ENCODE peak calls at places on chromosomes 11 and 22, in six cellular contexts. T is body of pancreas, X is adrenal gland, B is AG09319, S is left lung, W is fibroblast of the aortic adventitia. J is an unnamed sample.

GRCh38 chr22:30178180-30179126 is 68.1 kb downstream of the LIF start:
- DNase-seq in T (peak; percentile 35), X (no peak), B (no peak), S (no peak), W (peak; percentile 38), J (no peak)

GRCh38 chr11:119416606-119417580 is 6.1 kb downstream of the THY1 start:
- DNase-seq in T (no peak), X (peak; percentile 45), B (peak; percentile 30), S (no peak), W (peak; percentile 75), J (no peak)

GRCh38 chr11:132911186-132911585 is 621.1 kb downstream of the OPCML start:
- DNase-seq in T (no peak), X (peak; percentile 20), B (no peak), S (no peak), W (peak; percentile 2), J (no peak)

GRCh38 chr22:45469573-45470383 is 32.9 kb upstream of the FBLN1 start:
- DNase-seq in T (no peak), X (no peak), B (no peak), S (peak; percentile 7), W (peak; percentile 91), J (no peak)

GRCh38 chr11:69424748-69425147 is 56.7 kb upstream of the LINC01488 start:
- DNase-seq in T (no peak), X (no peak), B (no peak), S (no peak), W (no peak), J (no peak)

GRCh38 chr11:41954034-41954433 is 494.6 kb upstream of the LRRC4C start:
- DNase-seq in T (no peak), X (no peak), B (no peak), S (no peak), W (peak; percentile 32), J (no peak)

GRCh38 chr11:2655834-2656622 is 43.8 kb downstream of the KCNQ1OT1 start:
- DNase-seq in T (peak; percentile 34), X (no peak), B (peak; percentile 15), S (no peak), W (peak; percentile 13), J (no peak)

GRCh38 chr11:77179048-77179447 is 51.0 kb downstream of the MYO7A start:
- DNase-seq in T (no peak), X (peak; percentile 71), B (no peak), S (no peak), W (no peak), J (no peak)

GRCh38 chr11:57310630-57311086 is 14.1 kb downstream of the TNKS1BP1 start:
- DNase-seq in T (peak; percentile 92), X (peak; percentile 75), B (no peak), S (no peak), W (peak; percentile 65), J (no peak)

GRCh38 chr11:68780829-68781228 is 29.5 kb upstream of the TESMIN start:
- DNase-seq in T (peak; percentile 47), X (peak; percentile 74), B (no peak), S (peak; percentile 53), W (peak; percentile 6), J (no peak)

GRCh38 chr11:29712616-29713015 is 304.2 kb downstream of the KCNA4 start:
- DNase-seq in T (no peak), X (no peak), B (no peak), S (no peak), W (no peak), J (no peak)

GRCh38 chr11:111000400-111001090 is 245.0 kb upstream of the POU2AF2 start:
- DNase-seq in T (no peak), X (no peak), B (peak; percentile 34), S (no peak), W (peak; percentile 97), J (no peak)

GRCh38 chr11:63874511-63874910 is 35.6 kb downstream of the MARK2 start:
- DNase-seq in T (peak; percentile 54), X (no peak), B (no peak), S (no peak), W (no peak), J (no peak)

GRCh38 chr22:49845241-49845640 is 8.4 kb upstream of the ZBED4 start:
- DNase-seq in T (no peak), X (no peak), B (no peak), S (no peak), W (no peak), J (no peak)

GRCh38 chr22:45907378-45907777 is 69.6 kb downstream of the WNT7B start:
- DNase-seq in T (no peak), X (no peak), B (no peak), S (no peak), W (no peak), J (no peak)

GRCh38 chr11:6636480-6636879 is 17.3 kb upstream of the TPP1 start:
- DNase-seq in T (no peak), X (no peak), B (no peak), S (no peak), W (no peak), J (no peak)

GRCh38 chr11:2302844-2303626 is 1.2 kb downstream of the TSPAN32 start:
- DNase-seq in T (peak; percentile 66), X (no peak), B (no peak), S (no peak), W (no peak), J (no peak)

GRCh38 chr22:33921576-33922181 is 1.4 kb upstream of the LARGE1 start:
- DNase-seq in T (peak; percentile 53), X (peak; percentile 69), B (no peak), S (peak; percentile 50), W (peak; percentile 59), J (peak; percentile 48)

GRCh38 chr22:36860821-36861659 is at the start of gene NCF4:
- DNase-seq in T (peak; percentile 37), X (peak; percentile 71), B (no peak), S (peak; percentile 90), W (no peak), J (peak; percentile 77)

GRCh38 chr22:17980638-17981051 is 43.7 kb downstream of the MICAL3 start:
- DNase-seq in T (no peak), X (peak; percentile 76), B (no peak), S (no peak), W (no peak), J (no peak)

GRCh38 chr22:39956932-39957664 is 3.1 kb upstream of the TMA7B start:
- DNase-seq in T (no peak), X (no peak), B (no peak), S (no peak), W (no peak), J (no peak)

GRCh38 chr22:48241658-48242057 is 1479.2 kb downstream of the TBC1D22A start:
- DNase-seq in T (no peak), X (no peak), B (no peak), S (no peak), W (no peak), J (no peak)

DNA sequence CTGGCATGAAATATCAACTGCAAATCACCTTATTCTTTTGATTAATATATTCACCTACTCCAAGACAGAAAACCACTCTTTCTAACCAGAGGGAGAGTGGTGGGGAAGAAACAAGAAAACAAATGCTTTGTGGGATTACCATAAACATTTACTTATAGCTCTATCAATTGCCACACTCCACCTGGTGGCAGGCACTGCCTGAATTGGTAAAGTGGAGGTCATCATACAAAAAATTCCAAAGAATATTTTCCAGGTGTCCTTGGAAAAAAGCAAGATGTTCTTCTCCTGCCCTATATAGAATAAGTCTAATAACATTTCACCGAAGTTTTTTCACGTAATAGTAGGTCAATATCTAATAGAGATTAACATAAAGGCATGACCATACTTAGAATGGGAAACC is 45.3 kb downstream of the PHF21A start:
- DNase-seq in T (no peak), X (no peak), B (no peak), S (no peak), W (no peak), J (no peak)
- TF ChIP-seq CTCF in T (no peak), X (no peak), B (peak; percentile 4), S (no peak), W (peak; percentile 31), J (no peak)

DNA sequence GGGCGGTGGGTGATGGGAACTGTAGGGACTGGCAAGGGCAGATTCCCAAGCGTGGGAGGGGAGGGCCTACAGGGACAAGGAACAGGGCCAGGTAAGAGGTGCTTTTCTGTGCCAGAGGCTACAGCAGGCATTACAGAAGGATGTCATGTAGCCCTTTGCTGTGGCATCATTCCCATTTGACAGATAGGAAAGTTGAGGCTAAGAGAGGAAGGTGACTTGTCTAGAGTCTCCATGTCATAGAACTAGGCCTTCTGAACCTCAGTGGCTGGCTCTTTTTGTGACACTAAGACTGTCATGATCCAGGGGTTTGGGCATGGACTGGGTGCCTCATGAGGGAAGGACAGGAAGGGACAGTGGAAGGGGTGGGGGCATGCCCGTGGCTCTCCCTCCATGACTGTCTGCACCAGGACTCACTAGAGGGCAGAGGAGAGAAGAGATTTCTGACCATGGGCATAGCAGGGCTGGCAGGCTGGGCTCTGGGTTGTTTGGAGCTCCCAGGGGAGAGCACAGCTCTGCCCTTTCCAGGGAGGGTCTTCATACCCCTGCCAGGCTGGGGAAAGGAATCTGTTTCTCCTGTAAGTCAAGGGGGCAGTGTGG is 3.2 kb downstream of the MMP11 start:
- DNase-seq in T (no peak), X (no peak), B (no peak), S (no peak), W (no peak), J (no peak)
- TF ChIP-seq CTCF in T (no peak), X (no peak), B (no peak), S (no peak), W (no peak), J (no peak)

DNA sequence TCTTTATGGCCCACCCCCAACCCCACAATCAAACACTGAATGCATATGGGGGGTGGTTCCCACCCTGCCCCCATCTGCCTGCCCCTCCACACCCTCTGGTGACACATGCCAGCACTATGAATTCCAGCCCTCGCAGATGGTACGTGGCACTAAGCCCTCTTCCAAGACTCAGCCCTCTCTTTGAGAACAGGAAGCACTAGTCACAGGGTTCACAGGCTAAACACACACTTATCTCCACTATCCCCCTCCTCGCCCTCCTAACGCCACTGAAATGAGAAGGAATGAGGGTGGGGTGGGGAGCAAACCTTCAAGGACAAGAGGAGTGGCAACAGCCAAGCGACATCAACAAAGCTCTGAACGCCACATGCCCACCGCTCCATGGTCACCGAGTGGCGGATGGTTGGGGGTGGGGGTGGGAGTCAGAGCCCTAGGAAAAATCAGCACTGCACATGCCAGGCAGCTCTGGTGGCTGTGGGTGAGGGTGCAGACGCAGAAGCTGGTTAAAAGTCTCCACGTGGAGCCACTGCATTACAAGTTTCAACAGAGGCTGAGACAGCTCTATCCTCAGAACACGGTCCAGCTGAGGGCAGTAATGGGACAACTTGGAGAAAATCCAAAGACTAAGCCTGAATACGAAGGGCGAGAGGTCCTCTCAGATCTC is 33.6 kb downstream of the TMEM184B start:
- DNase-seq in T (peak; percentile 71), X (peak; percentile 67), B (peak; percentile 79), S (peak; percentile 62), W (peak; percentile 91), J (no peak)
- TF ChIP-seq CTCF in T (peak; percentile 38), X (no peak), B (peak; percentile 38), S (no peak), W (peak; percentile 8), J (no peak)

GRCh38 chr11:65558002-65558784 is at the start of gene LTBP3:
- DNase-seq in T (peak; percentile 89), X (peak; percentile 86), B (no peak), S (peak; percentile 80), W (peak; percentile 79), J (peak; percentile 44)
- TF ChIP-seq CTCF in T (peak; percentile 31), X (no peak), B (no peak), S (no peak), W (no peak), J (no peak)

GRCh38 chr11:103659138-103659734 is 377.2 kb upstream of the DDI1 start:
- DNase-seq in T (no peak), X (no peak), B (no peak), S (no peak), W (no peak), J (no peak)
- TF ChIP-seq CTCF in T (peak; percentile 14), X (no peak), B (peak; percentile 18), S (no peak), W (peak; percentile 26), J (no peak)

GRCh38 chr11:62013266-62014157 is 46.1 kb upstream of the FTH1 start:
- DNase-seq in T (no peak), X (no peak), B (peak; percentile 39), S (no peak), W (peak; percentile 63), J (no peak)
- TF ChIP-seq CTCF in T (no peak), X (no peak), B (no peak), S (no peak), W (no peak), J (no peak)

J was measured in activated B cell treated with CpG ODN at 0.5 μM for 24 hours.